ENCODE peak calls at places on chromosomes 1 and 21, in six cellular contexts. F is SK-N-SH, U is HCT116, I is HepG2, C is GM12878, K is K562. D is an unnamed sample.

GRCh38 chr1:198465201-198466144 is 75.0 kb downstream of the ATP6V1G3 start:
- DNase-seq in F (peak; percentile 20), U (no peak), I (peak; percentile 28), C (no peak), K (peak; percentile 19), D (peak; percentile 72)

GRCh38 chr1:224565186-224565585 is 50.9 kb upstream of the CNIH3 start:
- DNase-seq in F (no peak), U (peak; percentile 71), I (peak; percentile 25), C (no peak), K (no peak), D (peak; percentile 5)

GRCh38 chr1:11704226-11704619 is 12.7 kb downstream of the DRAXIN start:
- DNase-seq in F (no peak), U (no peak), I (no peak), C (no peak), K (no peak), D (no peak)

GRCh38 chr1:159172599-159173291 is 1.3 kb downstream of the CADM3 start:
- DNase-seq in F (peak; percentile 83), U (no peak), I (no peak), C (no peak), K (no peak), D (no peak)

GRCh38 chr1:228370941-228371740 is 35.5 kb downstream of the TRIM11 start:
- DNase-seq in F (no peak), U (no peak), I (no peak), C (no peak), K (no peak), D (peak; percentile 74)

GRCh38 chr1:15952317-15953258 is 23.3 kb downstream of the ZBTB17 start:
- DNase-seq in F (no peak), U (peak; percentile 38), I (no peak), C (no peak), K (peak; percentile 91), D (no peak)

GRCh38 chr1:73092383-73092782 is 810.0 kb upstream of the NEGR1 start:
- DNase-seq in F (no peak), U (no peak), I (no peak), C (no peak), K (no peak), D (no peak)

GRCh38 chr1:45429543-45430159 is 61.3 kb downstream of the TESK2 start:
- DNase-seq in F (no peak), U (no peak), I (no peak), C (no peak), K (no peak), D (no peak)

GRCh38 chr1:236868625-236869467 is 73.8 kb downstream of the MTR start:
- DNase-seq in F (peak; percentile 53), U (peak; percentile 51), I (peak; percentile 60), C (peak; percentile 17), K (peak; percentile 69), D (peak; percentile 23)

GRCh38 chr21:38596264-38597042 is 98.2 kb upstream of the ERG start:
- DNase-seq in F (no peak), U (no peak), I (peak; percentile 12), C (no peak), K (no peak), D (no peak)

GRCh38 chr21:32083175-32083574 is 195.7 kb downstream of the MIS18A start:
- DNase-seq in F (peak; percentile 67), U (no peak), I (no peak), C (no peak), K (no peak), D (no peak)

GRCh38 chr1:240280560-240281322 is 189.1 kb downstream of the FMN2 start:
- DNase-seq in F (no peak), U (no peak), I (no peak), C (no peak), K (no peak), D (no peak)

GRCh38 chr1:159429074-159429861 is 2.7 kb upstream of the OR10J4 start:
- DNase-seq in F (no peak), U (no peak), I (no peak), C (no peak), K (no peak), D (no peak)

GRCh38 chr1:51518730-51519047 is 377 bp downstream of the EPS15 start:
- DNase-seq in F (peak; percentile 82), U (no peak), I (peak; percentile 46), C (no peak), K (no peak), D (peak; percentile 51)

GRCh38 chr1:220290163-220290761 is 18.0 kb upstream of the RAB3GAP2 start:
- DNase-seq in F (no peak), U (no peak), I (no peak), C (no peak), K (no peak), D (no peak)

GRCh38 chr1:212820969-212821368 is 26.5 kb downstream of the SPATA45 start:
- DNase-seq in F (no peak), U (no peak), I (no peak), C (no peak), K (no peak), D (no peak)

GRCh38 chr1:108913105-108913948 is 36.5 kb downstream of the GPSM2 start:
- DNase-seq in F (peak; percentile 29), U (no peak), I (no peak), C (no peak), K (peak; percentile 82), D (no peak)

GRCh38 chr1:236342403-236343245 is 51.5 kb upstream of the EDARADD start:
- DNase-seq in F (no peak), U (no peak), I (no peak), C (no peak), K (no peak), D (no peak)

GRCh38 chr1:195714248-195714647 is 894.0 kb downstream of the KCNT2 start:
- DNase-seq in F (no peak), U (no peak), I (no peak), C (no peak), K (no peak), D (no peak)

GRCh38 chr1:169488157-169488556 is 2.4 kb upstream of the SLC19A2 start:
- DNase-seq in F (no peak), U (no peak), I (no peak), C (no peak), K (no peak), D (no peak)

GRCh38 chr1:196538473-196538872 is 69.8 kb downstream of the KCNT2 start:
- DNase-seq in F (no peak), U (no peak), I (no peak), C (no peak), K (no peak), D (no peak)

GRCh38 chr1:198595765-198596164 is 43.1 kb upstream of the PTPRC start:
- DNase-seq in F (no peak), U (no peak), I (no peak), C (no peak), K (no peak), D (no peak)

GRCh38 chr1:59367269-59368006 is 70.5 kb downstream of the FGGY start:
- DNase-seq in F (no peak), U (no peak), I (no peak), C (no peak), K (no peak), D (no peak)

GRCh38 chr1:162617513-162617912 is 14.8 kb upstream of the DDR2 start:
- DNase-seq in F (no peak), U (no peak), I (no peak), C (no peak), K (no peak), D (no peak)

GRCh38 chr1:108828074-108828961 is 28.6 kb downstream of the AKNAD1 start:
- DNase-seq in F (peak; percentile 56), U (peak; percentile 73), I (peak; percentile 67), C (peak; percentile 15), K (peak; percentile 79), D (peak; percentile 82)

GRCh38 chr1:39395357-39395831 is 96.0 kb upstream of the BMP8A start:
- DNase-seq in F (no peak), U (peak; percentile 77), I (peak; percentile 21), C (no peak), K (no peak), D (peak; percentile 69)

GRCh38 chr1:1434131-1434811 is 1.2 kb upstream of the VWA1 start:
- DNase-seq in F (peak; percentile 37), U (no peak), I (peak; percentile 53), C (no peak), K (peak; percentile 33), D (peak; percentile 51)

GRCh38 chr1:223738465-223739365 is 26.4 kb downstream of the CAPN2 start:
- DNase-seq in F (no peak), U (no peak), I (no peak), C (no peak), K (no peak), D (no peak)

GRCh38 chr1:199422206-199422605 is 605.3 kb upstream of the NR5A2 start:
- DNase-seq in F (peak; percentile 1), U (peak; percentile 40), I (no peak), C (no peak), K (no peak), D (no peak)

GRCh38 chr1:185158806-185159205 is 1.8 kb downstream of the SWT1 start:
- DNase-seq in F (no peak), U (no peak), I (no peak), C (no peak), K (no peak), D (no peak)

GRCh38 chr1:185156321-185156853 is 366 bp downstream of the TRMT1L start:
- DNase-seq in F (no peak), U (no peak), I (no peak), C (no peak), K (peak; percentile 25), D (no peak)

GRCh38 chr1:185155600-185156320 is 993 bp downstream of the TRMT1L start:
- DNase-seq in F (no peak), U (no peak), I (no peak), C (peak; percentile 20), K (no peak), D (no peak)

GRCh38 chr1:185156854-185157598 is at the start of the genes SWT1 and TRMT1L:
- DNase-seq in F (peak; percentile 92), U (peak; percentile 96), I (peak; percentile 98), C (peak; percentile 93), K (peak; percentile 94), D (peak; percentile 100)

GRCh38 chr1:185157599-185158469 is 867 bp downstream of the SWT1 start:
- DNase-seq in F (no peak), U (no peak), I (no peak), C (no peak), K (no peak), D (no peak)
- TF ChIP-seq JUND in F (no peak), U (no peak), I (no peak), C (no peak), K (no peak), D (no peak)

GRCh38 chr1:216221260-216221700 is 202.0 kb downstream of the USH2A start:
- DNase-seq in F (peak; percentile 35), U (peak; percentile 7), I (peak; percentile 61), C (peak; percentile 27), K (peak; percentile 5), D (peak; percentile 46)
- TF ChIP-seq JUND in F (no peak), U (no peak), I (no peak), C (no peak), K (no peak), D (no peak)

GRCh38 chr1:165364432-165365133 is 8.1 kb upstream of the LMX1A start:
- DNase-seq in F (no peak), U (peak; percentile 45), I (no peak), C (no peak), K (no peak), D (no peak)
- TF ChIP-seq JUND in F (no peak), U (peak; percentile 59), I (no peak), C (no peak), K (no peak), D (no peak)

DNA sequence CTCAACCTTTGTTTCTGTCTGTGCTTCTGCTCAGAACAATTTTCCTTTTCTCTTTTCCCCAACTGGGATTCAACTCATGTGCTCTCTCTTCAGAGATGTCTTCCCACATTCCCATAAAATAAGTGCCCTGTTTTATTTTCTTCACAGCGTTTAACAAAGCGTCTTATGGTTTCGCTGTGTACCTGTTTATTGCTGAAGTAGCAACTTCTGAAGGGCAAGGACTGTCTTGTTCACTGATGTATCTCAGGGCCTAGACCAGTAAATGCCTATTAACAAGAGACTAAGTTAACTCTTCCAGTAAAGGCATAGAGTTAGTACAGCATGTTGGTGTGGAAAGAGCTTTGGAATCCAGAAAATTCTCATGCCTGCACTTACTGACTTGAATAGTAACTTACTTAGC is 42.9 kb upstream of the MPZL1 start:
- DNase-seq in F (no peak), U (no peak), I (no peak), C (no peak), K (no peak), D (no peak)
- TF ChIP-seq JUND in F (no peak), U (no peak), I (no peak), C (no peak), K (no peak), D (no peak)

D was measured in T47D.